ENCODE peak calls at places on chromosomes 3 and 15, in ten cellular contexts. H is fibroblast of lung, I is BJ, V is cardiac fibroblast, K is foreskin fibroblast, X is cardiac muscle cell, G is left ventricle myocardium inferior, L is retinal pigment epithelial cell, S is lower lobe of right lung, M is heart right ventricle. E is an unnamed sample.

GRCh38 chr3:32903953-32904352 is 47.5 kb upstream of the CCR4 start:
- DNase-seq in H (no peak), I (no peak), V (no peak), K (no peak), X (no peak), G (no peak), L (no peak), S (no peak), M (no peak), E (no peak)

GRCh38 chr15:77179541-77179998 is 108.7 kb upstream of the TSPAN3 start:
- DNase-seq in H (no peak), I (no peak), V (peak), K (no peak), X (peak), G (no peak), L (no peak), S (no peak), M (no peak), E (peak)

GRCh38 chr3:58723197-58723596 is 56.6 kb upstream of the FAM3D start:
- DNase-seq in H (no peak), I (no peak), V (peak), K (peak), X (no peak), G (no peak), L (peak), S (no peak), M (no peak), E (peak)

GRCh38 chr3:170233532-170233931 is 11.3 kb downstream of the PRKCI start:
- DNase-seq in H (peak), I (peak), V (peak), K (peak), X (no peak), G (no peak), L (peak), S (peak), M (no peak), E (peak)

GRCh38 chr3:65902304-65902793 is 136.4 kb downstream of the MAGI1 start:
- DNase-seq in H (peak), I (no peak), V (peak), K (no peak), X (peak), G (no peak), L (no peak), S (no peak), M (no peak), E (peak)

GRCh38 chr15:101617390-101617965 is 34.7 kb downstream of the TM2D3 start:
- DNase-seq in H (no peak), I (no peak), V (peak), K (no peak), X (no peak), G (peak), L (no peak), S (no peak), M (no peak), E (peak)

GRCh38 chr15:39642011-39642640 is 61.2 kb downstream of the THBS1 start:
- DNase-seq in H (peak), I (peak), V (peak), K (no peak), X (peak), G (no peak), L (no peak), S (no peak), M (no peak), E (peak)

GRCh38 chr15:94524565-94524964 is 293.2 kb downstream of the MCTP2 start:
- DNase-seq in H (no peak), I (no peak), V (no peak), K (no peak), X (no peak), G (no peak), L (no peak), S (no peak), M (no peak), E (no peak)

GRCh38 chr15:50880651-50881114 is 27.8 kb upstream of the AP4E1 start:
- DNase-seq in H (peak), I (peak), V (peak), K (no peak), X (no peak), G (no peak), L (no peak), S (no peak), M (no peak), E (peak)

GRCh38 chr3:172448661-172449467 is 608 bp upstream of the GHSR start:
- DNase-seq in H (no peak), I (no peak), V (no peak), K (no peak), X (no peak), G (no peak), L (no peak), S (no peak), M (no peak), E (no peak)

GRCh38 chr15:67803996-67804843 is 21.1 kb upstream of the SKOR1 start:
- DNase-seq in H (no peak), I (no peak), V (no peak), K (no peak), X (no peak), G (no peak), L (no peak), S (no peak), M (no peak), E (peak)

GRCh38 chr15:43911235-43911661 is 84.4 kb downstream of the WDR76 start:
- DNase-seq in H (peak), I (peak), V (peak), K (peak), X (no peak), G (peak), L (peak), S (no peak), M (no peak), E (peak)

GRCh38 chr3:74067296-74067695 is 442.6 kb upstream of the PDZRN3 start:
- DNase-seq in H (no peak), I (no peak), V (peak), K (peak), X (no peak), G (no peak), L (no peak), S (no peak), M (no peak), E (peak)

GRCh38 chr3:111851511-111851954 is 7.5 kb upstream of the PHLDB2 start:
- DNase-seq in H (peak), I (peak), V (peak), K (peak), X (no peak), G (no peak), L (no peak), S (no peak), M (no peak), E (peak)

GRCh38 chr15:75227663-75228280 is 26.1 kb downstream of the C15orf39 start:
- DNase-seq in H (no peak), I (no peak), V (no peak), K (no peak), X (no peak), G (peak), L (no peak), S (no peak), M (no peak), E (no peak)

GRCh38 chr3:163735394-163735793 is 1342.9 kb downstream of the SI start:
- DNase-seq in H (no peak), I (no peak), V (no peak), K (no peak), X (no peak), G (no peak), L (no peak), S (no peak), M (no peak), E (no peak)

GRCh38 chr3:142931222-142931621 is 32.3 kb downstream of the PAQR9 start:
- DNase-seq in H (no peak), I (no peak), V (no peak), K (no peak), X (peak), G (no peak), L (no peak), S (no peak), M (no peak), E (no peak)

GRCh38 chr3:59108091-59108815 is 58.4 kb upstream of the CFAP20DC start:
- DNase-seq in H (peak), I (no peak), V (no peak), K (peak), X (no peak), G (no peak), L (no peak), S (no peak), M (no peak), E (peak)

DNA sequence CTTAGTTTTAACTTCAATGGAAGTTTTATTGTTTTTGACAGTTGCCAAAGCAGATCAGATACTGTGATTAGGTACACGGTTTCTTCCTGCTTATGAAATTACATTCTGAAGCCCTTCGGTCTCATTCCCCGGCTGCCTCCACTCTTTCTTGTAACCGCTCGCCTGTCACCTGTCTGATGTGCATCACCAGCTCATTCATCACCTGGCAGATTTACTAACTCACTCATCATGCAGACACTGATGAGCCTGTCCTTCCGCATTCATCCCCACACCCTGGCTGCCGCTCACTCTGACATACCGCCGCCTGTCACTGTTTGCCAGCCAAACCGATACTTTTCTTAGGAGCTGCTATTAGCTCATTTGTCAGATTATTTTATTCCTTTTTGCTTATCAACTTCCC is 82.8 kb upstream of the NSMCE3 start:
- DNase-seq in H (no peak), I (no peak), V (no peak), K (no peak), X (no peak), G (no peak), L (no peak), S (no peak), M (no peak), E (no peak)
- H3K4me3 ChIP-seq in H (no peak), I (no peak), V (no peak), K (no peak), X (no peak), G (no peak), L (no peak), S (no peak), M (no peak), E (no peak)

GRCh38 chr15:63048986-63049665 is 6.6 kb downstream of the TPM1 start:
- DNase-seq in H (peak), I (no peak), V (peak), K (no peak), X (peak), G (peak), L (no peak), S (peak), M (peak), E (peak)

GRCh38 chr15:63046927-63047760 is 4.6 kb downstream of the TPM1 start:
- DNase-seq in H (peak), I (no peak), V (no peak), K (no peak), X (peak), G (no peak), L (no peak), S (no peak), M (no peak), E (no peak)

GRCh38 chr15:63049747-63050439 is 7.3 kb downstream of the TPM1 start:
- DNase-seq in H (no peak), I (no peak), V (no peak), K (no peak), X (peak), G (no peak), L (no peak), S (no peak), M (no peak), E (no peak)

GRCh38 chr15:63047792-63048114 is 5.2 kb downstream of the TPM1 start:
- DNase-seq in H (no peak), I (no peak), V (no peak), K (no peak), X (no peak), G (no peak), L (no peak), S (no peak), M (no peak), E (no peak)

GRCh38 chr15:63048115-63048985 is 5.8 kb downstream of the TPM1 start:
- DNase-seq in H (peak), I (no peak), V (peak), K (peak), X (peak), G (peak), L (peak), S (peak), M (peak), E (peak)
- TF ChIP-seq CTCF in H (peak), I (peak), V (peak), K (peak), X (peak), G (peak), L (peak), S (peak), M (peak), E (peak)

GRCh38 chr15:62740141-62741004 is 302.2 kb upstream of the TPM1 start:
- DNase-seq in H (peak), I (no peak), V (peak), K (no peak), X (no peak), G (no peak), L (no peak), S (no peak), M (no peak), E (no peak)
- H3K4me3 ChIP-seq in H (no peak), I (no peak), V (no peak), K (no peak), X (no peak), G (no peak), L (no peak), S (no peak), M (no peak), E (no peak)

DNA sequence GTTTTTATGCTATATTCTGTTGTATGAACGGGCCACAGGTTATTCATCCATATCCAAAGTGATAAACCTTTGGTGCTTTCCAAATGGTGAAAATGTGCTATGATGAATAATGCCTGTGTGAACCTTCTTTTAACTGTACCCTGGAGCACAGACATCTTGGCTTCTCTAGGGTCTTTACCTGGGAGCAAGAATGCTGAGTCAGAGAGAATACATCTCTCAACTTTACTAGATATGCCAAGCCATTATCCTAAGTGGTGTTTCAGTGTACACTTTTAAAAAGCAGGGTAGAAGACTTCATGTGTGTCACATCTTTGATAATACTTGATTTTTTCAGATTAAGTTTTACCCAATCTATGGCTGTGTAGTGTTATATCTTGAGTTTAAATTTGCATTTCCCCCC is 23.5 kb upstream of the XYLB start:
- DNase-seq in H (no peak), I (no peak), V (no peak), K (no peak), X (no peak), G (no peak), L (no peak), S (no peak), M (no peak), E (no peak)
- TF ChIP-seq CTCF in H (no peak), I (no peak), V (no peak), K (no peak), X (no peak), G (no peak), L (no peak), S (no peak), M (no peak), E (no peak)

E was measured in choroid plexus epithelial cell.